ENCODE peak calls at places on chromosomes 3 and 15, in seven cellular contexts. One of them, this sample, is unnamed.

GRCh38 chr15:73319460-73320245 is 49.1 kb downstream of the HCN4 start:
- DNase-seq in stimulated activated naive CD4-positive, alpha-beta T cell treated with Interleukin-2 at 50 U/mL for 16 hours: no peak
- DNase-seq in MCF 10A: no peak
- DNase-seq in HT-29: no peak
- DNase-seq in GM03348: no peak
- DNase-seq in activated T-helper 1 cell treated with anti-CD3 and anti-CD28 coated beads, Interleukin-2, amount 50 U/mL, for 16 hours: no peak
- DNase-seq in endothelial cell: no peak
- DNase-seq in this sample: no peak

GRCh38 chr15:81280696-81281095 is 43.2 kb downstream of the STARD5 start:
- DNase-seq in stimulated activated naive CD4-positive, alpha-beta T cell treated with Interleukin-2 at 50 U/mL for 16 hours: no peak
- DNase-seq in MCF 10A: peak
- DNase-seq in HT-29: no peak
- DNase-seq in GM03348: no peak
- DNase-seq in activated T-helper 1 cell treated with anti-CD3 and anti-CD28 coated beads, Interleukin-2, amount 50 U/mL, for 16 hours: no peak
- DNase-seq in endothelial cell: no peak
- DNase-seq in this sample: no peak

GRCh38 chr3:127089487-127090145 is 103.3 kb upstream of the PRR23E start:
- DNase-seq in stimulated activated naive CD4-positive, alpha-beta T cell treated with Interleukin-2 at 50 U/mL for 16 hours: no peak
- DNase-seq in MCF 10A: no peak
- DNase-seq in HT-29: no peak
- DNase-seq in GM03348: peak
- DNase-seq in activated T-helper 1 cell treated with anti-CD3 and anti-CD28 coated beads, Interleukin-2, amount 50 U/mL, for 16 hours: no peak
- DNase-seq in endothelial cell: no peak
- DNase-seq in this sample: no peak

GRCh38 chr3:44501971-44502370 is 24.5 kb upstream of the ZNF445 start:
- DNase-seq in stimulated activated naive CD4-positive, alpha-beta T cell treated with Interleukin-2 at 50 U/mL for 16 hours: no peak
- DNase-seq in MCF 10A: no peak
- DNase-seq in HT-29: no peak
- DNase-seq in GM03348: no peak
- DNase-seq in activated T-helper 1 cell treated with anti-CD3 and anti-CD28 coated beads, Interleukin-2, amount 50 U/mL, for 16 hours: no peak
- DNase-seq in endothelial cell: no peak
- DNase-seq in this sample: no peak

GRCh38 chr3:184176377-184177330 is 2.0 kb downstream of the AP2M1 start:
- DNase-seq in stimulated activated naive CD4-positive, alpha-beta T cell treated with Interleukin-2 at 50 U/mL for 16 hours: no peak
- DNase-seq in MCF 10A: peak
- DNase-seq in HT-29: no peak
- DNase-seq in GM03348: peak
- DNase-seq in activated T-helper 1 cell treated with anti-CD3 and anti-CD28 coated beads, Interleukin-2, amount 50 U/mL, for 16 hours: no peak
- DNase-seq in endothelial cell: peak
- DNase-seq in this sample: peak

GRCh38 chr15:58513008-58513407 is 81.2 kb downstream of the LIPC start:
- DNase-seq in stimulated activated naive CD4-positive, alpha-beta T cell treated with Interleukin-2 at 50 U/mL for 16 hours: no peak
- DNase-seq in MCF 10A: no peak
- DNase-seq in HT-29: no peak
- DNase-seq in GM03348: no peak
- DNase-seq in activated T-helper 1 cell treated with anti-CD3 and anti-CD28 coated beads, Interleukin-2, amount 50 U/mL, for 16 hours: no peak
- DNase-seq in endothelial cell: no peak
- DNase-seq in this sample: no peak

GRCh38 chr3:54040476-54040875 is 81.9 kb upstream of the CACNA2D3 start:
- DNase-seq in stimulated activated naive CD4-positive, alpha-beta T cell treated with Interleukin-2 at 50 U/mL for 16 hours: no peak
- DNase-seq in MCF 10A: no peak
- DNase-seq in HT-29: no peak
- DNase-seq in GM03348: no peak
- DNase-seq in activated T-helper 1 cell treated with anti-CD3 and anti-CD28 coated beads, Interleukin-2, amount 50 U/mL, for 16 hours: no peak
- DNase-seq in endothelial cell: no peak
- DNase-seq in this sample: no peak

GRCh38 chr3:31364711-31365110 is 168.0 kb upstream of the STT3B start:
- DNase-seq in stimulated activated naive CD4-positive, alpha-beta T cell treated with Interleukin-2 at 50 U/mL for 16 hours: no peak
- DNase-seq in MCF 10A: no peak
- DNase-seq in HT-29: no peak
- DNase-seq in GM03348: peak
- DNase-seq in activated T-helper 1 cell treated with anti-CD3 and anti-CD28 coated beads, Interleukin-2, amount 50 U/mL, for 16 hours: no peak
- DNase-seq in endothelial cell: no peak
- DNase-seq in this sample: no peak

GRCh38 chr3:89108154-89108553 is 733 bp downstream of the EPHA3 start:
- DNase-seq in stimulated activated naive CD4-positive, alpha-beta T cell treated with Interleukin-2 at 50 U/mL for 16 hours: no peak
- DNase-seq in MCF 10A: no peak
- DNase-seq in HT-29: no peak
- DNase-seq in GM03348: no peak
- DNase-seq in activated T-helper 1 cell treated with anti-CD3 and anti-CD28 coated beads, Interleukin-2, amount 50 U/mL, for 16 hours: no peak
- DNase-seq in endothelial cell: no peak
- DNase-seq in this sample: no peak

GRCh38 chr3:116102037-116102436 is 343.2 kb downstream of the LSAMP start:
- DNase-seq in stimulated activated naive CD4-positive, alpha-beta T cell treated with Interleukin-2 at 50 U/mL for 16 hours: no peak
- DNase-seq in MCF 10A: no peak
- DNase-seq in HT-29: peak
- DNase-seq in GM03348: no peak
- DNase-seq in activated T-helper 1 cell treated with anti-CD3 and anti-CD28 coated beads, Interleukin-2, amount 50 U/mL, for 16 hours: no peak
- DNase-seq in endothelial cell: no peak
- DNase-seq in this sample: no peak

GRCh38 chr15:78316211-78317077 is 17.0 kb upstream of the SKIC8 start:
- DNase-seq in stimulated activated naive CD4-positive, alpha-beta T cell treated with Interleukin-2 at 50 U/mL for 16 hours: no peak
- DNase-seq in MCF 10A: no peak
- DNase-seq in HT-29: no peak
- DNase-seq in GM03348: no peak
- DNase-seq in activated T-helper 1 cell treated with anti-CD3 and anti-CD28 coated beads, Interleukin-2, amount 50 U/mL, for 16 hours: no peak
- DNase-seq in endothelial cell: no peak
- DNase-seq in this sample: peak

GRCh38 chr3:97848779-97849178 is 27.0 kb downstream of the CRYBG3 start:
- DNase-seq in stimulated activated naive CD4-positive, alpha-beta T cell treated with Interleukin-2 at 50 U/mL for 16 hours: no peak
- DNase-seq in MCF 10A: no peak
- DNase-seq in HT-29: no peak
- DNase-seq in GM03348: no peak
- DNase-seq in activated T-helper 1 cell treated with anti-CD3 and anti-CD28 coated beads, Interleukin-2, amount 50 U/mL, for 16 hours: no peak
- DNase-seq in endothelial cell: no peak
- DNase-seq in this sample: no peak

GRCh38 chr3:53885239-53885638 is 3.3 kb upstream of the ACTR8 start:
- DNase-seq in stimulated activated naive CD4-positive, alpha-beta T cell treated with Interleukin-2 at 50 U/mL for 16 hours: no peak
- DNase-seq in MCF 10A: no peak
- DNase-seq in HT-29: no peak
- DNase-seq in GM03348: no peak
- DNase-seq in activated T-helper 1 cell treated with anti-CD3 and anti-CD28 coated beads, Interleukin-2, amount 50 U/mL, for 16 hours: no peak
- DNase-seq in endothelial cell: no peak
- DNase-seq in this sample: no peak